ENCODE peak calls at places on chromosomes 7 and 10, in seven cellular contexts. One of them, this sample, is unnamed.

GRCh38 chr10:31304261-31304970 is 14.6 kb upstream of the ZEB1 start:
- DNase-seq in sciatic nerve: no peak
- DNase-seq in tibial nerve: no peak
- DNase-seq in endodermal cell: no peak
- DNase-seq in body of pancreas: no peak
- DNase-seq in endothelial cell of umbilical vein: no peak
- DNase-seq in ecto neural progenitor cell: no peak
- DNase-seq in this sample: no peak

GRCh38 chr10:17819836-17820235 is 10.7 kb downstream of the MRC1 start:
- DNase-seq in sciatic nerve: no peak
- DNase-seq in tibial nerve: no peak
- DNase-seq in endodermal cell: no peak
- DNase-seq in body of pancreas: no peak
- DNase-seq in endothelial cell of umbilical vein: no peak
- DNase-seq in ecto neural progenitor cell: no peak
- DNase-seq in this sample: no peak

GRCh38 chr10:91380873-91381561 is 29.1 kb upstream of the HECTD2 start:
- DNase-seq in sciatic nerve: no peak
- DNase-seq in tibial nerve: no peak
- DNase-seq in endodermal cell: no peak
- DNase-seq in body of pancreas: peak; percentile 17
- DNase-seq in endothelial cell of umbilical vein: no peak
- DNase-seq in ecto neural progenitor cell: peak; percentile 73
- DNase-seq in this sample: no peak

GRCh38 chr7:92506363-92506762 is 22.0 kb downstream of the PEX1 start:
- DNase-seq in sciatic nerve: no peak
- DNase-seq in tibial nerve: no peak
- DNase-seq in endodermal cell: no peak
- DNase-seq in body of pancreas: no peak
- DNase-seq in endothelial cell of umbilical vein: no peak
- DNase-seq in ecto neural progenitor cell: no peak
- DNase-seq in this sample: no peak

GRCh38 chr10:29998142-29998808 is 61.1 kb downstream of the JCAD start:
- DNase-seq in sciatic nerve: peak; percentile 86
- DNase-seq in tibial nerve: peak; percentile 79
- DNase-seq in endodermal cell: peak; percentile 93
- DNase-seq in body of pancreas: peak; percentile 78
- DNase-seq in endothelial cell of umbilical vein: peak; percentile 84
- DNase-seq in ecto neural progenitor cell: peak; percentile 80
- DNase-seq in this sample: peak; percentile 81

GRCh38 chr10:79342811-79343541 is 4.3 kb upstream of the PPIF start:
- DNase-seq in sciatic nerve: no peak
- DNase-seq in tibial nerve: no peak
- DNase-seq in endodermal cell: peak; percentile 29
- DNase-seq in body of pancreas: peak; percentile 65
- DNase-seq in endothelial cell of umbilical vein: no peak
- DNase-seq in ecto neural progenitor cell: no peak
- DNase-seq in this sample: no peak

GRCh38 chr7:130293521-130293920 is 560 bp downstream of the CPA4 start:
- DNase-seq in sciatic nerve: no peak
- DNase-seq in tibial nerve: no peak
- DNase-seq in endodermal cell: no peak
- DNase-seq in body of pancreas: no peak
- DNase-seq in endothelial cell of umbilical vein: no peak
- DNase-seq in ecto neural progenitor cell: no peak
- DNase-seq in this sample: no peak

GRCh38 chr10:86356306-86356705 is 10.3 kb downstream of the GRID1 start:
- DNase-seq in sciatic nerve: no peak
- DNase-seq in tibial nerve: no peak
- DNase-seq in endodermal cell: no peak
- DNase-seq in body of pancreas: no peak
- DNase-seq in endothelial cell of umbilical vein: no peak
- DNase-seq in ecto neural progenitor cell: no peak
- DNase-seq in this sample: no peak

GRCh38 chr7:155840909-155841308 is 28.6 kb upstream of the SHH start:
- DNase-seq in sciatic nerve: peak; percentile 19
- DNase-seq in tibial nerve: no peak
- DNase-seq in endodermal cell: no peak
- DNase-seq in body of pancreas: no peak
- DNase-seq in endothelial cell of umbilical vein: no peak
- DNase-seq in ecto neural progenitor cell: no peak
- DNase-seq in this sample: no peak

GRCh38 chr10:59854571-59854970 is 51.8 kb downstream of the CCDC6 start:
- DNase-seq in sciatic nerve: no peak
- DNase-seq in tibial nerve: no peak
- DNase-seq in endodermal cell: no peak
- DNase-seq in body of pancreas: no peak
- DNase-seq in endothelial cell of umbilical vein: no peak
- DNase-seq in ecto neural progenitor cell: no peak
- DNase-seq in this sample: no peak

GRCh38 chr7:11701829-11702560 is 130.0 kb downstream of the THSD7A start:
- DNase-seq in sciatic nerve: no peak
- DNase-seq in tibial nerve: no peak
- DNase-seq in endodermal cell: no peak
- DNase-seq in body of pancreas: no peak
- DNase-seq in endothelial cell of umbilical vein: no peak
- DNase-seq in ecto neural progenitor cell: no peak
- DNase-seq in this sample: no peak

GRCh38 chr7:111529507-111530355 is 32.6 kb downstream of the IMMP2L start:
- DNase-seq in sciatic nerve: no peak
- DNase-seq in tibial nerve: no peak
- DNase-seq in endodermal cell: no peak
- DNase-seq in body of pancreas: no peak
- DNase-seq in endothelial cell of umbilical vein: peak; percentile 79
- DNase-seq in ecto neural progenitor cell: no peak
- DNase-seq in this sample: no peak

GRCh38 chr7:100017300-100017699 is 1.9 kb downstream of the ZKSCAN1 start:
- DNase-seq in sciatic nerve: no peak
- DNase-seq in tibial nerve: no peak
- DNase-seq in endodermal cell: no peak
- DNase-seq in body of pancreas: peak; percentile 77
- DNase-seq in endothelial cell of umbilical vein: no peak
- DNase-seq in ecto neural progenitor cell: no peak
- DNase-seq in this sample: no peak

GRCh38 chr7:47354831-47355541 is 226.9 kb downstream of the TNS3 start:
- DNase-seq in sciatic nerve: no peak
- DNase-seq in tibial nerve: no peak
- DNase-seq in endodermal cell: peak; percentile 46
- DNase-seq in body of pancreas: peak; percentile 59
- DNase-seq in endothelial cell of umbilical vein: no peak
- DNase-seq in ecto neural progenitor cell: no peak
- DNase-seq in this sample: no peak

GRCh38 chr7:38040831-38041230 is 120.4 kb downstream of the EPDR1 start:
- DNase-seq in sciatic nerve: no peak
- DNase-seq in tibial nerve: no peak
- DNase-seq in endodermal cell: no peak
- DNase-seq in body of pancreas: no peak
- DNase-seq in endothelial cell of umbilical vein: no peak
- DNase-seq in ecto neural progenitor cell: no peak
- DNase-seq in this sample: no peak

GRCh38 chr10:102678842-102679289 is 34.6 kb downstream of the TRIM8 start:
- DNase-seq in sciatic nerve: peak; percentile 88
- DNase-seq in tibial nerve: peak; percentile 53
- DNase-seq in endodermal cell: peak; percentile 97
- DNase-seq in body of pancreas: peak; percentile 81
- DNase-seq in endothelial cell of umbilical vein: peak; percentile 68
- DNase-seq in ecto neural progenitor cell: peak; percentile 92
- DNase-seq in this sample: peak; percentile 68

GRCh38 chr10:122576291-122576690 is 15.7 kb downstream of the DMBT1 start:
- DNase-seq in sciatic nerve: no peak
- DNase-seq in tibial nerve: no peak
- DNase-seq in endodermal cell: no peak
- DNase-seq in body of pancreas: no peak
- DNase-seq in endothelial cell of umbilical vein: no peak
- DNase-seq in ecto neural progenitor cell: no peak
- DNase-seq in this sample: no peak

GRCh38 chr7:42348627-42349026 is 111.6 kb upstream of the GLI3 start:
- DNase-seq in sciatic nerve: no peak
- DNase-seq in tibial nerve: no peak
- DNase-seq in endodermal cell: no peak
- DNase-seq in body of pancreas: no peak
- DNase-seq in endothelial cell of umbilical vein: no peak
- DNase-seq in ecto neural progenitor cell: no peak
- DNase-seq in this sample: no peak

This sample was measured in lung.